ENCODE peak calls at places on chromosomes 1 and 21, in seven cellular contexts. S is foreskin keratinocyte; U is effector CD4-positive, alpha-beta T cell; Q is cardiac septum; N is astrocyte of the spinal cord; O is amniotic stem cell; L is WTC11. T is an unnamed sample.

GRCh38 chr1:43383449-43383848 is 6.2 kb downstream of the MED8 start:
- DNase-seq in S (no peak), U (no peak), Q (no peak), N (no peak), O (no peak), L (no peak), T (no peak)

GRCh38 chr1:39490596-39491145 is 765 bp upstream of the BMP8A start:
- DNase-seq in S (no peak), U (no peak), Q (no peak), N (no peak), O (no peak), L (peak), T (no peak)

GRCh38 chr1:154413177-154413576 is 8.0 kb downstream of the IL6R start:
- DNase-seq in S (no peak), U (no peak), Q (no peak), N (no peak), O (no peak), L (no peak), T (no peak)

GRCh38 chr1:73033637-73034036 is 751.3 kb upstream of the NEGR1 start:
- DNase-seq in S (no peak), U (no peak), Q (no peak), N (no peak), O (no peak), L (no peak), T (no peak)

GRCh38 chr1:59261537-59261936 is 35.4 kb upstream of the FGGY start:
- DNase-seq in S (no peak), U (no peak), Q (no peak), N (no peak), O (no peak), L (no peak), T (no peak)

GRCh38 chr1:181206979-181207790 is 118.7 kb downstream of the IER5 start:
- DNase-seq in S (no peak), U (no peak), Q (no peak), N (no peak), O (no peak), L (no peak), T (no peak)

GRCh38 chr1:110203021-110203661 is 7.0 kb upstream of the KCNC4 start:
- DNase-seq in S (no peak), U (peak), Q (no peak), N (peak), O (no peak), L (peak), T (peak)

GRCh38 chr1:36351222-36351977 is 28.0 kb upstream of the EVA1B start:
- DNase-seq in S (peak), U (no peak), Q (no peak), N (peak), O (peak), L (no peak), T (no peak)

GRCh38 chr1:17189632-17190525 is 15.0 kb upstream of the PADI1 start:
- DNase-seq in S (peak), U (no peak), Q (no peak), N (peak), O (peak), L (no peak), T (no peak)

GRCh38 chr1:160101037-160101716 is 2.8 kb upstream of the IGSF8 start:
- DNase-seq in S (no peak), U (peak), Q (peak), N (peak), O (no peak), L (peak), T (peak)

GRCh38 chr1:36508257-36508656 is 25.5 kb upstream of the CSF3R start:
- DNase-seq in S (no peak), U (no peak), Q (peak), N (no peak), O (no peak), L (no peak), T (no peak)

GRCh38 chr1:241081473-241081872 is 275.5 kb downstream of the RGS7 start:
- DNase-seq in S (no peak), U (no peak), Q (no peak), N (peak), O (no peak), L (no peak), T (no peak)

GRCh38 chr1:1599030-1599916 is 662 bp downstream of the FNDC10 start:
- DNase-seq in S (no peak), U (no peak), Q (no peak), N (no peak), O (no peak), L (peak), T (no peak)

GRCh38 chr1:228207851-228208821 is at the start of gene OBSCN:
- DNase-seq in S (no peak), U (no peak), Q (peak), N (no peak), O (no peak), L (no peak), T (no peak)

GRCh38 chr1:57678138-57678537 is 254.3 kb upstream of the DAB1 start:
- DNase-seq in S (no peak), U (no peak), Q (no peak), N (no peak), O (no peak), L (no peak), T (no peak)

GRCh38 chr1:39326836-39327235 is 122.3 kb downstream of the MACF1 start:
- DNase-seq in S (no peak), U (no peak), Q (no peak), N (no peak), O (no peak), L (no peak), T (no peak)

GRCh38 chr1:189513091-189513490 is 964.6 kb downstream of the BRINP3 start:
- DNase-seq in S (no peak), U (no peak), Q (no peak), N (no peak), O (no peak), L (peak), T (no peak)

GRCh38 chr1:44408181-44409018 is 3.3 kb downstream of the RNF220 start:
- DNase-seq in S (no peak), U (no peak), Q (no peak), N (no peak), O (no peak), L (peak), T (no peak)

GRCh38 chr1:15915991-15916390 is 59.9 kb downstream of the ZBTB17 start:
- DNase-seq in S (no peak), U (no peak), Q (no peak), N (peak), O (no peak), L (no peak), T (no peak)

GRCh38 chr1:36083635-36084501 is at the start of gene TEKT2:
- DNase-seq in S (no peak), U (no peak), Q (no peak), N (peak), O (no peak), L (peak), T (no peak)

GRCh38 chr1:209879539-209879938 is 51.8 kb downstream of the UTP25 start:
- DNase-seq in S (no peak), U (no peak), Q (no peak), N (peak), O (no peak), L (no peak), T (no peak)

GRCh38 chr21:37509802-37510393 is 143.3 kb downstream of the DYRK1A start:
- DNase-seq in S (no peak), U (no peak), Q (no peak), N (peak), O (peak), L (no peak), T (no peak)